ENCODE peak calls at places on chromosomes 3 and 15, in five cellular contexts. One of them, this sample, is unnamed.

GRCh38 chr3:73107215-73107614 is 45.8 kb downstream of the EBLN2 start:
- DNase-seq in H7: no peak
- DNase-seq in mammary epithelial cell: no peak
- DNase-seq in pancreas: no peak
- DNase-seq in CD8-positive, alpha-beta memory T cell: no peak
- DNase-seq in this sample: no peak

GRCh38 chr15:30992073-30992363 is 590 bp upstream of the MTMR10 start:
- DNase-seq in CD8-positive, alpha-beta memory T cell: no peak
- DNase-seq in mammary epithelial cell: no peak
- DNase-seq in pancreas: no peak
- DNase-seq in H7: no peak
- DNase-seq in this sample: no peak

GRCh38 chr3:160125188-160125587 is 100.0 kb upstream of the C3orf80 start:
- DNase-seq in pancreas: no peak
- DNase-seq in H7: no peak
- DNase-seq in mammary epithelial cell: no peak
- DNase-seq in CD8-positive, alpha-beta memory T cell: no peak
- DNase-seq in this sample: no peak

GRCh38 chr3:66432041-66432766 is 68.6 kb downstream of the LRIG1 start:
- DNase-seq in pancreas: no peak
- DNase-seq in H7: no peak
- DNase-seq in CD8-positive, alpha-beta memory T cell: no peak
- DNase-seq in mammary epithelial cell: no peak
- DNase-seq in this sample: no peak

GRCh38 chr3:192864943-192865342 is 52.7 kb downstream of the MB21D2 start:
- DNase-seq in pancreas: no peak
- DNase-seq in H7: no peak
- DNase-seq in mammary epithelial cell: no peak
- DNase-seq in CD8-positive, alpha-beta memory T cell: no peak
- DNase-seq in this sample: no peak

GRCh38 chr3:148214695-148215094 is 483.0 kb upstream of the AGTR1 start:
- DNase-seq in H7: no peak
- DNase-seq in CD8-positive, alpha-beta memory T cell: no peak
- DNase-seq in mammary epithelial cell: peak
- DNase-seq in pancreas: no peak
- DNase-seq in this sample: no peak

GRCh38 chr15:72057548-72058091 is 60.3 kb downstream of the MYO9A start:
- DNase-seq in H7: no peak
- DNase-seq in mammary epithelial cell: no peak
- DNase-seq in CD8-positive, alpha-beta memory T cell: no peak
- DNase-seq in pancreas: no peak
- DNase-seq in this sample: no peak

GRCh38 chr15:36880913-36881290 is 219.4 kb downstream of the MEIS2 start:
- DNase-seq in CD8-positive, alpha-beta memory T cell: no peak
- DNase-seq in pancreas: no peak
- DNase-seq in mammary epithelial cell: no peak
- DNase-seq in H7: no peak
- DNase-seq in this sample: no peak

GRCh38 chr15:88529021-88529630 is 17.4 kb downstream of the DET1 start:
- DNase-seq in pancreas: no peak
- DNase-seq in mammary epithelial cell: peak
- DNase-seq in H7: no peak
- DNase-seq in CD8-positive, alpha-beta memory T cell: no peak
- DNase-seq in this sample: no peak

GRCh38 chr15:82571722-82572222 is 31.5 kb upstream of the RPS17 start:
- DNase-seq in CD8-positive, alpha-beta memory T cell: no peak
- DNase-seq in pancreas: peak
- DNase-seq in H7: peak
- DNase-seq in mammary epithelial cell: peak
- DNase-seq in this sample: peak

GRCh38 chr15:94840794-94841587 is 609.6 kb downstream of the MCTP2 start:
- DNase-seq in mammary epithelial cell: peak
- DNase-seq in H7: no peak
- DNase-seq in pancreas: no peak
- DNase-seq in CD8-positive, alpha-beta memory T cell: no peak
- DNase-seq in this sample: no peak

GRCh38 chr3:186267758-186268157 is 94.3 kb downstream of the DGKG start:
- DNase-seq in H7: no peak
- DNase-seq in CD8-positive, alpha-beta memory T cell: no peak
- DNase-seq in pancreas: no peak
- DNase-seq in mammary epithelial cell: no peak
- DNase-seq in this sample: no peak

DNA sequence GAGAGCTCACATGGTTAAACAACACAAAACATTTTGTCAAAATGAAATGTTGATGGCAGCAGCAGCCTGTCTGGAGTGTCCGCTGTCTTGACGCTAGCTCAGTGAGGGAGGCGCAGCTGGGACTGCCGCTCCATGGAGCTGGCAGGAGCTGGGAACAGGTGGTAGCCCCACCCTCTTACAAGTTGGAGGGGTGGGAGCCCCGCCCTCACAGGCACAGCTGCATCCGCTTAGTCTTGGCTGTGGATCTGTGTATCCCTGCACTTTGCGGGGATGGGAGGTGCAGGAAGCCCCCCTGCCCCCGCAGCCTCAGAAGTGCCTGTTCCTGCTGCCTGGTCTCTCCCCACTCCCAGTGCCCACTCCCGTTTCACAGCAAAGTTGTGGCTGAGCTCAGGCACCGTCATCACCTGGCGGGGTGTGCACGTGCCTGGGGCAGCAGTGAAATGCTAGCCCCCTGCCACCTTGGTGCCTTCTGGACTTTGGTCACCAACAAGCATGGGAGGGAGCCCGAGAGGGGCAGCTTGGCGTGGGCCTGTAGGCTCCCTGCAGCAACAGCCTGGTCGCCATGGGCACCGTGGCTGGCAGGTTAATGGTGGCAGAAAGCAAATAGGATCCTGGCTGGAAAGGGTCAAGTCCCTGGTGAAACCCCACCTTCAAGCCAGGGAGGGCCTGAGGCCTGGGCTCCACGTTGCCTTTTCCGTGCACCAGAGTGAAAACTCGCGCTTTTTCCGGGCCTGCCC is 53.8 kb upstream of the CADM2 start:
- DNase-seq in CD8-positive, alpha-beta memory T cell: no peak
- DNase-seq in mammary epithelial cell: no peak
- DNase-seq in pancreas: no peak
- DNase-seq in H7: peak
- DNase-seq in this sample: no peak
- H3K4me3 ChIP-seq in CD8-positive, alpha-beta memory T cell: no peak
- H3K4me3 ChIP-seq in mammary epithelial cell: no peak
- H3K4me3 ChIP-seq in pancreas: no peak
- H3K4me3 ChIP-seq in H7: no peak
- H3K4me3 ChIP-seq in this sample: no peak

GRCh38 chr3:126269360-126269759 is 87.8 kb downstream of the KLF15 start:
- DNase-seq in mammary epithelial cell: no peak
- DNase-seq in H7: peak
- DNase-seq in pancreas: peak
- DNase-seq in CD8-positive, alpha-beta memory T cell: no peak
- DNase-seq in this sample: no peak

GRCh38 chr3:126267169-126267975 is 87.0 kb upstream of the ALDH1L1 start:
- DNase-seq in mammary epithelial cell: peak
- DNase-seq in H7: peak
- DNase-seq in pancreas: peak
- DNase-seq in CD8-positive, alpha-beta memory T cell: no peak
- DNase-seq in this sample: peak

GRCh38 chr3:126266850-126267168 is 86.4 kb upstream of the ALDH1L1 start:
- DNase-seq in mammary epithelial cell: no peak
- DNase-seq in pancreas: no peak
- DNase-seq in CD8-positive, alpha-beta memory T cell: no peak
- DNase-seq in H7: no peak
- DNase-seq in this sample: no peak

GRCh38 chr3:126268866-126269265 is 88.3 kb downstream of the KLF15 start:
- DNase-seq in mammary epithelial cell: no peak
- DNase-seq in CD8-positive, alpha-beta memory T cell: no peak
- DNase-seq in H7: no peak
- DNase-seq in pancreas: no peak
- DNase-seq in this sample: no peak

GRCh38 chr3:126267976-126268615 is 87.7 kb upstream of the ALDH1L1 start:
- DNase-seq in mammary epithelial cell: no peak
- DNase-seq in H7: no peak
- DNase-seq in pancreas: peak
- DNase-seq in CD8-positive, alpha-beta memory T cell: no peak
- DNase-seq in this sample: no peak
- H3K4me3 ChIP-seq in mammary epithelial cell: no peak
- H3K4me3 ChIP-seq in H7: peak
- H3K4me3 ChIP-seq in pancreas: no peak
- H3K4me3 ChIP-seq in CD8-positive, alpha-beta memory T cell: no peak
- H3K4me3 ChIP-seq in this sample: peak

DNA sequence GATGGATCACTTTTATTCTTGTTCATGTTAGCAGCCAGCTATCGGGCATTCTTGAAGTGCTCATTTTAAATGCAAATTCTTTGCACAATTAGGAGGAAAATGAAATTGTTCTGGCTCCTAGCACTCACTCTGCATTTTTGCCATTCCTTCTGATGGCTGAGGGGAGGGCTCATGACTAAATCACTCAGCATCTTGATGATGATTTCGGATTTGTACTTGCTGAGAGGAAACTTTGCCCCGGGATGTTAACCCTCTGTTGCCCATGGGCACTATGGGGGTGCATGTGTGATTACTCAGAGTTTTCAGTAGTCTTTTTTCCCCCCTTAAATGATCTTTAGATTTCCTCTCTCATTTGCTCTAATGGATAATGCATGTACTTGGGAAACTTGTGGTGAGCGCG is 299.6 kb upstream of the C2CD4B start:
- DNase-seq in H7: peak
- DNase-seq in pancreas: no peak
- DNase-seq in mammary epithelial cell: peak
- DNase-seq in CD8-positive, alpha-beta memory T cell: no peak
- DNase-seq in this sample: no peak
- H3K4me3 ChIP-seq in H7: no peak
- H3K4me3 ChIP-seq in pancreas: no peak
- H3K4me3 ChIP-seq in mammary epithelial cell: no peak
- H3K4me3 ChIP-seq in CD8-positive, alpha-beta memory T cell: no peak
- H3K4me3 ChIP-seq in this sample: no peak

GRCh38 chr3:56468184-56469106 is at the start of gene ERC2:
- DNase-seq in pancreas: peak
- DNase-seq in CD8-positive, alpha-beta memory T cell: no peak
- DNase-seq in mammary epithelial cell: peak
- DNase-seq in H7: peak
- DNase-seq in this sample: no peak
- H3K4me3 ChIP-seq in pancreas: peak
- H3K4me3 ChIP-seq in CD8-positive, alpha-beta memory T cell: no peak
- H3K4me3 ChIP-seq in mammary epithelial cell: peak
- H3K4me3 ChIP-seq in H7: peak
- H3K4me3 ChIP-seq in this sample: peak

DNA sequence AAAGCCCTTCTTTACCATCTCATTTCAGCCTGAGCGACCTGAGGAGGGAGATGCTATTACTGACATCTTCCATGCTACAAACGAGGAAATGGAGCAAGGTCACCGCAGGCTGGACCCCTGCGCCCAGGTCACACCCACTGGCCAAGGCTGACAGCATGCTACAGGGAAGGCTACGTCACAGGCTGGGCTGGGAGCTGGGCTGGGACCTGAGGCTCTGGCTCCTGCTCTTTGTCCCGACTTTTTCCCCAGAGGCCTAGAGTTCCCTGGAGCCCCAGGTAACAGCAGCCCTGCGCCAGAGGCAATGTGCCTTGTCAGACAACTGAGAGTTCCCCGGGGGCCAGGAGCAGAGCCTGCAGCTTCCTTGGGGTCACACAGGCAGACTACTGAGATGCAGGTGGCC is 87.2 kb downstream of the IQSEC1 start:
- DNase-seq in H7: no peak
- DNase-seq in mammary epithelial cell: no peak
- DNase-seq in pancreas: no peak
- DNase-seq in CD8-positive, alpha-beta memory T cell: no peak
- DNase-seq in this sample: no peak
- H3K4me3 ChIP-seq in H7: no peak
- H3K4me3 ChIP-seq in mammary epithelial cell: no peak
- H3K4me3 ChIP-seq in pancreas: no peak
- H3K4me3 ChIP-seq in CD8-positive, alpha-beta memory T cell: no peak
- H3K4me3 ChIP-seq in this sample: no peak

GRCh38 chr15:91855241-91855640 is 1.7 kb downstream of the SLCO3A1 start:
- DNase-seq in H7: no peak
- DNase-seq in CD8-positive, alpha-beta memory T cell: no peak
- DNase-seq in mammary epithelial cell: no peak
- DNase-seq in pancreas: no peak
- DNase-seq in this sample: no peak
- H3K4me3 ChIP-seq in H7: no peak
- H3K4me3 ChIP-seq in CD8-positive, alpha-beta memory T cell: peak
- H3K4me3 ChIP-seq in mammary epithelial cell: peak
- H3K4me3 ChIP-seq in pancreas: no peak
- H3K4me3 ChIP-seq in this sample: no peak

This sample was measured in skeletal muscle cell.